ENCODE peak calls at places on chromosome 6, in eight cellular contexts. E, P, R, J, B, W, K and S are unnamed samples.

GRCh38 chr6:115885636-115886366 is 174.9 kb downstream of the FRK start:
- DNase-seq in E (no peak), P (no peak), R (no peak), J (no peak), B (no peak), W (no peak), K (no peak), S (no peak)

GRCh38 chr6:136365781-136366354 is 76.2 kb upstream of the BCLAF1 start:
- DNase-seq in E (peak; percentile 60), P (no peak), R (peak; percentile 83), J (peak; percentile 15), B (peak; percentile 1), W (peak; percentile 76), K (peak; percentile 89), S (no peak)

GRCh38 chr6:498795-499231 is 107.3 kb downstream of the IRF4 start:
- DNase-seq in E (no peak), P (no peak), R (no peak), J (no peak), B (peak; percentile 25), W (no peak), K (no peak), S (no peak)

GRCh38 chr6:20564777-20565176 is 30.5 kb downstream of the CDKAL1 start:
- DNase-seq in E (no peak), P (no peak), R (no peak), J (no peak), B (peak; percentile 3), W (no peak), K (no peak), S (peak; percentile 57)

GRCh38 chr6:118660218-118660569 is 8.8 kb upstream of the CEP85L start:
- DNase-seq in E (no peak), P (peak; percentile 22), R (no peak), J (no peak), B (peak; percentile 14), W (no peak), K (no peak), S (peak; percentile 73)

GRCh38 chr6:32194825-32195651 is 2.6 kb upstream of the GPSM3 start:
- DNase-seq in E (no peak), P (no peak), R (peak; percentile 58), J (peak; percentile 62), B (peak; percentile 58), W (no peak), K (no peak), S (peak; percentile 76)

GRCh38 chr6:141594874-141595273 is 537.9 kb upstream of the GJE1 start:
- DNase-seq in E (no peak), P (no peak), R (no peak), J (no peak), B (no peak), W (no peak), K (no peak), S (no peak)

GRCh38 chr6:7138921-7139358 is 31.2 kb downstream of the RREB1 start:
- DNase-seq in E (no peak), P (no peak), R (no peak), J (no peak), B (peak; percentile 81), W (peak; percentile 65), K (no peak), S (no peak)

GRCh38 chr6:144797881-144798589 is 512.9 kb downstream of the UTRN start:
- DNase-seq in E (no peak), P (no peak), R (no peak), J (no peak), B (no peak), W (no peak), K (no peak), S (peak; percentile 34)

GRCh38 chr6:151276112-151276745 is 36.5 kb downstream of the AKAP12 start:
- DNase-seq in E (peak; percentile 41), P (no peak), R (peak; percentile 71), J (no peak), B (no peak), W (no peak), K (no peak), S (no peak)

GRCh38 chr6:42710316-42710715 is 12.1 kb downstream of the PRPH2 start:
- DNase-seq in E (no peak), P (no peak), R (no peak), J (no peak), B (no peak), W (no peak), K (no peak), S (no peak)

GRCh38 chr6:42709871-42710270 is 12.5 kb downstream of the PRPH2 start:
- DNase-seq in E (no peak), P (no peak), R (no peak), J (no peak), B (no peak), W (no peak), K (no peak), S (no peak)

GRCh38 chr6:42711930-42712329 is 10.5 kb downstream of the PRPH2 start:
- DNase-seq in E (no peak), P (no peak), R (no peak), J (no peak), B (no peak), W (no peak), K (no peak), S (no peak)

GRCh38 chr6:42714098-42714761 is 8.2 kb downstream of the PRPH2 start:
- DNase-seq in E (no peak), P (no peak), R (no peak), J (no peak), B (no peak), W (no peak), K (no peak), S (peak; percentile 27)
- H3K27ac ChIP-seq in E (no peak overlapping the region), P (no peak overlapping the region), R (no peak overlapping the region), J (no peak overlapping the region), B (no peak overlapping the region), W (no peak overlapping the region), K (no peak overlapping the region), S (no peak overlapping the region)

GRCh38 chr6:81861281-81861680 is 108.8 kb upstream of the TENT5A start:
- DNase-seq in E (no peak), P (no peak), R (no peak), J (no peak), B (no peak), W (no peak), K (no peak), S (no peak)

GRCh38 chr6:81857812-81858211 is 105.3 kb upstream of the TENT5A start:
- DNase-seq in E (no peak), P (no peak), R (no peak), J (no peak), B (no peak), W (no peak), K (no peak), S (peak; percentile 48)

GRCh38 chr6:81863123-81863522 is 110.6 kb upstream of the TENT5A start:
- DNase-seq in E (no peak), P (no peak), R (no peak), J (no peak), B (no peak), W (no peak), K (no peak), S (no peak)

GRCh38 chr6:81856872-81857271 is 104.4 kb upstream of the TENT5A start:
- DNase-seq in E (no peak), P (no peak), R (no peak), J (no peak), B (peak; percentile 70), W (no peak), K (no peak), S (no peak)

GRCh38 chr6:81859884-81860283 is 107.4 kb upstream of the TENT5A start:
- DNase-seq in E (peak; percentile 46), P (no peak), R (peak; percentile 88), J (peak; percentile 14), B (no peak), W (no peak), K (peak; percentile 70), S (no peak)
- H3K4me1 ChIP-seq in E (peaks cover 49% of the 10 kb centered on the region), P (no peaks in the 10 kb centered on the region), R (peaks cover 3% of the 10 kb centered on the region), J (no peaks in the 10 kb centered on the region), B (no peaks in the 10 kb centered on the region), W (no peaks in the 10 kb centered on the region), K (peaks cover 8% of the 10 kb centered on the region), S (no peaks in the 10 kb centered on the region)

GRCh38 chr6:108476381-108476780 is 84.3 kb upstream of the FOXO3 start:
- DNase-seq in E (no peak), P (no peak), R (no peak), J (no peak), B (no peak), W (no peak), K (no peak), S (no peak)

GRCh38 chr6:108473197-108473596 is 87.5 kb upstream of the FOXO3 start:
- DNase-seq in E (no peak), P (no peak), R (no peak), J (no peak), B (no peak), W (no peak), K (no peak), S (no peak)

GRCh38 chr6:108482559-108482958 is 78.2 kb upstream of the FOXO3 start:
- DNase-seq in E (no peak), P (no peak), R (no peak), J (no peak), B (no peak), W (no peak), K (no peak), S (no peak)

GRCh38 chr6:108477034-108477433 is 83.7 kb upstream of the FOXO3 start:
- DNase-seq in E (no peak), P (no peak), R (no peak), J (no peak), B (no peak), W (no peak), K (no peak), S (no peak)
- H3K4me3 ChIP-seq in E (no peak overlapping the region), P (no peak overlapping the region), R (no peak overlapping the region), J (no peak overlapping the region), B (no peak overlapping the region), W (no peak overlapping the region), K (no peak overlapping the region), S (no peak overlapping the region)

GRCh38 chr6:106702451-106703110 is 73.2 kb downstream of the QRSL1 start:
- DNase-seq in E (no peak), P (no peak), R (no peak), J (no peak), B (peak; percentile 37), W (peak; percentile 50), K (no peak), S (no peak)
- H3K27ac ChIP-seq in E (no peak overlapping the region), P (no peak overlapping the region), R (no peak overlapping the region), J (no peak overlapping the region), B (no peak overlapping the region), W (no peak overlapping the region), K (no peak overlapping the region), S (no peak overlapping the region)

GRCh38 chr6:36599791-36600209 is 5.6 kb downstream of the SRSF3 start:
- DNase-seq in E (no peak), P (no peak), R (no peak), J (peak; percentile 39), B (peak; percentile 55), W (peak; percentile 56), K (no peak), S (peak; percentile 63)

GRCh38 chr6:36598739-36599318 is 4.7 kb downstream of the SRSF3 start:
- DNase-seq in E (no peak), P (no peak), R (no peak), J (no peak), B (no peak), W (no peak), K (no peak), S (no peak)

GRCh38 chr6:36598326-36598725 is 4.2 kb downstream of the SRSF3 start:
- DNase-seq in E (no peak), P (no peak), R (no peak), J (no peak), B (no peak), W (no peak), K (no peak), S (no peak)

GRCh38 chr6:36596359-36596758 is 2.2 kb downstream of the SRSF3 start:
- DNase-seq in E (no peak), P (no peak), R (no peak), J (no peak), B (no peak), W (no peak), K (no peak), S (peak; percentile 66)

GRCh38 chr6:36597775-36598174 is 3.6 kb downstream of the SRSF3 start:
- DNase-seq in E (no peak), P (no peak), R (no peak), J (no peak), B (no peak), W (no peak), K (no peak), S (no peak)
- H3K4me1 ChIP-seq in E (peaks cover 96% of the 10 kb centered on the region), P (peaks cover 12% of the 10 kb centered on the region), R (peaks cover 11% of the 10 kb centered on the region), J (peaks cover 51% of the 10 kb centered on the region), B (peaks cover 10% of the 10 kb centered on the region), W (peaks cover 68% of the 10 kb centered on the region), K (peaks cover 7% of the 10 kb centered on the region), S (peaks cover 49% of the 10 kb centered on the region)